ENCODE peak calls at places on chromosomes 13 and 19, in six cellular contexts. P is psoas muscle, Y is IMR-90, F is cardiac muscle cell, E is PC-3, J is fibroblast of pulmonary artery. Z is an unnamed sample.

GRCh38 chr19:55014714-55015113 is 23.4 kb downstream of the GP6 start:
- DNase-seq in P (no peak), Y (no peak), F (no peak), E (peak), J (no peak), Z (no peak)

GRCh38 chr13:112828756-112829155 is 138.9 kb downstream of the ATP11A start:
- DNase-seq in P (no peak), Y (no peak), F (no peak), E (no peak), J (no peak), Z (no peak)

GRCh38 chr13:113657851-113658741 is at the start of gene ATP4B:
- DNase-seq in P (no peak), Y (no peak), F (no peak), E (no peak), J (no peak), Z (peak)

GRCh38 chr13:40398060-40398459 is 268.4 kb downstream of the FOXO1 start:
- DNase-seq in P (no peak), Y (no peak), F (no peak), E (no peak), J (no peak), Z (no peak)

GRCh38 chr13:71124230-71124629 is 742.8 kb downstream of the DACH1 start:
- DNase-seq in P (no peak), Y (no peak), F (no peak), E (no peak), J (no peak), Z (no peak)

GRCh38 chr19:13597625-13598024 is 91.3 kb upstream of the CACNA1A start:
- DNase-seq in P (peak), Y (peak), F (peak), E (peak), J (peak), Z (no peak)

GRCh38 chr19:2731181-2732117 is 8.4 kb downstream of the SLC39A3 start:
- DNase-seq in P (no peak), Y (no peak), F (no peak), E (no peak), J (no peak), Z (no peak)

GRCh38 chr19:49988433-49988832 is 27.5 kb upstream of the SIGLEC11 start:
- DNase-seq in P (no peak), Y (peak), F (no peak), E (peak), J (no peak), Z (no peak)

GRCh38 chr19:38387550-38388309 is at the start of gene GGN:
- DNase-seq in P (peak), Y (peak), F (peak), E (peak), J (peak), Z (peak)

GRCh38 chr19:11797491-11797890 is 832 bp upstream of the ZNF491 start:
- DNase-seq in P (peak), Y (peak), F (peak), E (peak), J (peak), Z (peak)

GRCh38 chr13:80727321-80727975 is 386.5 kb upstream of the SPRY2 start:
- DNase-seq in P (no peak), Y (no peak), F (no peak), E (no peak), J (peak), Z (no peak)

GRCh38 chr13:61761690-61762089 is 346.0 kb upstream of the PCDH20 start:
- DNase-seq in P (no peak), Y (no peak), F (no peak), E (no peak), J (no peak), Z (no peak)

GRCh38 chr13:28716511-28716910 is 2.3 kb downstream of the SLC46A3 start:
- DNase-seq in P (peak), Y (peak), F (no peak), E (peak), J (peak), Z (no peak)

GRCh38 chr19:53196777-53197396 is 3.7 kb upstream of the ZNF665 start:
- DNase-seq in P (peak), Y (peak), F (peak), E (peak), J (peak), Z (peak)

GRCh38 chr19:39406656-39407393 is at the start of gene ZFP36:
- DNase-seq in P (peak), Y (peak), F (peak), E (peak), J (peak), Z (peak)

GRCh38 chr13:33139186-33139585 is 123.0 kb downstream of the KL start:
- DNase-seq in P (peak), Y (no peak), F (no peak), E (no peak), J (no peak), Z (no peak)

GRCh38 chr13:109955598-109955997 is 169.2 kb upstream of the IRS2 start:
- DNase-seq in P (no peak), Y (peak), F (no peak), E (no peak), J (peak), Z (no peak)

GRCh38 chr13:33184530-33184929 is 101.0 kb downstream of the STARD13 start:
- DNase-seq in P (no peak), Y (no peak), F (no peak), E (no peak), J (no peak), Z (no peak)

GRCh38 chr19:10952809-10953208 is 8.0 kb upstream of the SMARCA4 start:
- DNase-seq in P (no peak), Y (no peak), F (no peak), E (peak), J (no peak), Z (no peak)

GRCh38 chr13:74839656-74840055 is 642.3 kb downstream of the TBC1D4 start:
- DNase-seq in P (no peak), Y (peak), F (no peak), E (peak), J (peak), Z (no peak)

GRCh38 chr19:3249408-3249807 is 24.9 kb downstream of the CELF5 start:
- DNase-seq in P (no peak), Y (no peak), F (no peak), E (peak), J (no peak), Z (no peak)

GRCh38 chr13:92379371-92379770 is 847.2 kb upstream of the GPC6 start:
- DNase-seq in P (no peak), Y (no peak), F (no peak), E (no peak), J (no peak), Z (no peak)

GRCh38 chr13:28622286-28622685 is 36.6 kb upstream of the POMP start:
- DNase-seq in P (peak), Y (no peak), F (no peak), E (no peak), J (no peak), Z (no peak)

GRCh38 chr13:54705738-54706137 is 1677.1 kb downstream of the OLFM4 start:
- DNase-seq in P (no peak), Y (no peak), F (no peak), E (no peak), J (no peak), Z (no peak)

GRCh38 chr13:39557285-39557955 is 45.6 kb downstream of the LHFPL6 start:
- DNase-seq in P (no peak), Y (no peak), F (no peak), E (no peak), J (no peak), Z (no peak)

GRCh38 chr13:112877976-112878955 is 90.7 kb upstream of the MCF2L start:
- DNase-seq in P (no peak), Y (no peak), F (no peak), E (no peak), J (no peak), Z (no peak)

GRCh38 chr13:30224732-30225131 is 82.6 kb downstream of the KATNAL1 start:
- DNase-seq in P (no peak), Y (peak), F (no peak), E (peak), J (peak), Z (no peak)

GRCh38 chr13:36190771-36191170 is 23.6 kb downstream of the SOHLH2 start:
- DNase-seq in P (no peak), Y (no peak), F (no peak), E (no peak), J (peak), Z (no peak)

GRCh38 chr13:110499621-110500281 is 61.8 kb downstream of the RAB20 start:
- DNase-seq in P (no peak), Y (peak), F (no peak), E (peak), J (no peak), Z (no peak)

GRCh38 chr19:41219924-41220567 is 1.0 kb downstream of the AXL start:
- DNase-seq in P (peak), Y (peak), F (peak), E (peak), J (peak), Z (no peak)

GRCh38 chr19:48344892-48345291 is 18.8 kb downstream of the TMEM143 start:
- DNase-seq in P (no peak), Y (no peak), F (no peak), E (no peak), J (no peak), Z (no peak)

GRCh38 chr13:66537417-66537816 is 692.7 kb downstream of the PCDH9 start:
- DNase-seq in P (no peak), Y (no peak), F (no peak), E (no peak), J (no peak), Z (no peak)

GRCh38 chr19:33440241-33440640 is 66.7 kb downstream of the CEBPG start:
- DNase-seq in P (no peak), Y (no peak), F (no peak), E (no peak), J (no peak), Z (no peak)

DNA sequence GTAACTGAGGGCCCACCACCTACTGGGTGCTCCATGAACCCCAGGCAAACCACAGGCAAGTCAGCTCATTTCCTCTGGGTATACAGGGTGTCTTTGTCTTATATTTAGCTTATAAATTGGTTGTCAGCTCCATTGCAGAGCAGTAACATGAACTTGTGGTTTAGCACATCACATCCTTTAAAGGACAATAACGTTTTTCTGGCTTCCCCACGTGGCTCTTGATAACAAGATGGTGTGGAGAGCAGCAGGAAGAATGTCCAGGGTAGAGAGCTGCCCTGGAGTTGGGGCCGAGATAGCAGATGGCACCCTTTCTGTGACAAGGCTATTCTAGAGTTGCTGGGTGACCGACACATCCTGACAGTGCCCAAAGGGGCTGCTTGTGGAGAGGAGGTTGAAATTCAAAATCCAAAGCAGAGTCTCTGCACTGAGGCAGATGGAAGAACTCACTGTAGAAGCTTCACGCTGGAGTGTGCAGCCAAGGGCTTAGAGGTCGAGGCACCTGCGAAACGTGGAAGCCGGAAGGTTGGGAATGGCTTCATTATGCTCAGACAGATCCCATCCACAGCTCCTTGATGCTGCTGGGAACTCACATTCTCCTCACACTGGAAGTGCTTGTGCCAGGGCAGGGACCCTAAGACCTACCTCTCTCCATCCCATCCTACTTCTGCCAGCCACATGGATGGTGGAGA is 133.0 kb upstream of the FRY start:
- DNase-seq in P (no peak), Y (no peak), F (no peak), E (no peak), J (no peak), Z (no peak)
- TF ChIP-seq CTCF in P (no peak), Y (no peak), F (no peak), E (no peak), J (no peak), Z (no peak)

DNA sequence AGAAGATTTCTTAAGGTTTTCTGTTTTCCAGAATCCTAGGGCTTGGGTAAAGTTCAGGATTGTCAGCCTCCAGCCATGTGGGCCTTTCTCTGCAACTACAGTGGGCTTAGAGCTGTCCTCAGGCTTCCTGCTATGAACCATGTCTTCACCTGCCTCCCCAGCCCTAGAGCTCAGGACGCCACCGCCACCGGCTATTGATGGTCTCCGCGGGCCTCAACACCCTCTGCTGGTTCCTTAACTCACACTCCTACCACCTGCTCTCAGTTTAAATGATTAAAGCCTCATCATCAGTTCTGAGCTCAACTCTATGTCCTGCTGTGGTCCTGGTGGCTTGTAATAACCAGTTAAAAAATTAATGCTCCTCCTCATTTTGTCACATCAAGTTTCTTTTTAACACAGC is 221.0 kb downstream of the EFNB2 start:
- DNase-seq in P (no peak), Y (no peak), F (no peak), E (no peak), J (no peak), Z (no peak)
- TF ChIP-seq CTCF in P (no peak), Y (no peak), F (no peak), E (no peak), J (no peak), Z (no peak)

GRCh38 chr13:44116562-44117315 is 237.0 kb downstream of the LACC1 start:
- DNase-seq in P (no peak), Y (peak), F (peak), E (no peak), J (peak), Z (no peak)
- TF ChIP-seq CTCF in P (no peak), Y (peak), F (peak), E (no peak), J (peak), Z (no peak)

DNA sequence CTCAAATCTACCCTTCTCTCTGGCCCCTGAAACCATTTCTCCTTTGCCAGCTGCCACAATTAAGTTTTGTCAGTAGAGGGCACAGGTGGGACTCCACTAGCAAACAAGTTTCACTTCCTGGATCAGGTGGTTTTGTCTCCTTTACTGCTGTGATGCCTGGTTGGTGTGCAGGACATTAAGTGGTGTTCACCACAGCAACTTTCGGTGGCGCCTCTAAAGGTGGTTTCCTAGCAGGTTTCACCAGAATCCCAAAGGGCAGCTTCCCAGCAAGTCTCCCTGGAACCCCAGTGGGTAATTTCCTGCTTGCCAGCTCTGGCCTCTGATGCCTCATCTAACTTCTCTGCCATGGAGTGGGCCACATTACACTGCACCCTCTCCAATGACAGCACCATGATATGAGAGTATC is 16.6 kb downstream of the MED4 start:
- DNase-seq in P (no peak), Y (no peak), F (no peak), E (peak), J (peak), Z (no peak)
- TF ChIP-seq CTCF in P (no peak), Y (no peak), F (peak), E (peak), J (peak), Z (peak)

GRCh38 chr19:8336072-8336569 is 6.9 kb downstream of the KANK3 start:
- DNase-seq in P (no peak), Y (no peak), F (no peak), E (no peak), J (no peak), Z (no peak)

GRCh38 chr19:8333771-8334457 is 9.1 kb downstream of the KANK3 start:
- DNase-seq in P (no peak), Y (no peak), F (peak), E (no peak), J (no peak), Z (no peak)

GRCh38 chr19:8336665-8337064 is 6.4 kb downstream of the KANK3 start:
- DNase-seq in P (no peak), Y (no peak), F (no peak), E (no peak), J (no peak), Z (no peak)

GRCh38 chr19:8334458-8335342 is 8.4 kb downstream of the KANK3 start:
- DNase-seq in P (no peak), Y (peak), F (peak), E (peak), J (peak), Z (peak)

GRCh38 chr19:8335343-8336071 is 7.6 kb downstream of the KANK3 start:
- DNase-seq in P (no peak), Y (no peak), F (peak), E (no peak), J (no peak), Z (no peak)
- TF ChIP-seq CTCF in P (no peak), Y (peak), F (no peak), E (peak), J (no peak), Z (peak)

GRCh38 chr19:17292301-17293074 is 10.7 kb downstream of the ABHD8 start:
- DNase-seq in P (peak), Y (peak), F (peak), E (peak), J (peak), Z (peak)
- TF ChIP-seq CTCF in P (peak), Y (peak), F (peak), E (peak), J (peak), Z (peak)

GRCh38 chr19:51904331-51905165 is at the start of gene ZNF649:
- DNase-seq in P (peak), Y (peak), F (peak), E (peak), J (peak), Z (peak)

GRCh38 chr19:51903192-51903591 is 1.6 kb downstream of the ZNF649 start:
- DNase-seq in P (no peak), Y (no peak), F (no peak), E (no peak), J (no peak), Z (no peak)

GRCh38 chr19:51901860-51902259 is 3.0 kb downstream of the ZNF649 start:
- DNase-seq in P (no peak), Y (no peak), F (no peak), E (no peak), J (no peak), Z (no peak)
- TF ChIP-seq CTCF in P (no peak), Y (peak), F (no peak), E (no peak), J (no peak), Z (no peak)

GRCh38 chr19:21910318-21910717 is 74.3 kb upstream of the ZNF43 start:
- DNase-seq in P (no peak), Y (no peak), F (no peak), E (peak), J (no peak), Z (no peak)

GRCh38 chr19:21908066-21908465 is 72.1 kb upstream of the ZNF43 start:
- DNase-seq in P (no peak), Y (no peak), F (no peak), E (no peak), J (no peak), Z (no peak)

GRCh38 chr19:21915411-21915810 is 79.4 kb upstream of the ZNF43 start:
- DNase-seq in P (no peak), Y (no peak), F (no peak), E (no peak), J (no peak), Z (no peak)

GRCh38 chr19:21907516-21907915 is 71.5 kb upstream of the ZNF43 start:
- DNase-seq in P (no peak), Y (no peak), F (no peak), E (no peak), J (no peak), Z (no peak)

GRCh38 chr19:21912654-21913053 is 76.7 kb upstream of the ZNF43 start:
- DNase-seq in P (no peak), Y (no peak), F (no peak), E (no peak), J (no peak), Z (no peak)
- TF ChIP-seq CTCF in P (no peak), Y (no peak), F (no peak), E (peak), J (no peak), Z (no peak)

GRCh38 chr13:31996611-31997010 is 35.0 kb upstream of the FRY start:
- DNase-seq in P (no peak), Y (no peak), F (no peak), E (no peak), J (no peak), Z (no peak)
- TF ChIP-seq CTCF in P (no peak), Y (no peak), F (no peak), E (no peak), J (no peak), Z (no peak)

GRCh38 chr19:45643024-45643926 is 4.1 kb upstream of the EML2 start:
- DNase-seq in P (peak), Y (peak), F (peak), E (peak), J (peak), Z (peak)

GRCh38 chr19:45646345-45646698 is 7.1 kb upstream of the EML2 start:
- DNase-seq in P (no peak), Y (no peak), F (no peak), E (no peak), J (no peak), Z (no peak)

GRCh38 chr19:45643927-45644771 is 5.0 kb upstream of the EML2 start:
- DNase-seq in P (no peak), Y (no peak), F (no peak), E (no peak), J (no peak), Z (no peak)

GRCh38 chr19:45645068-45645630 is 6.0 kb upstream of the EML2 start:
- DNase-seq in P (no peak), Y (no peak), F (no peak), E (no peak), J (no peak), Z (no peak)

DNA sequence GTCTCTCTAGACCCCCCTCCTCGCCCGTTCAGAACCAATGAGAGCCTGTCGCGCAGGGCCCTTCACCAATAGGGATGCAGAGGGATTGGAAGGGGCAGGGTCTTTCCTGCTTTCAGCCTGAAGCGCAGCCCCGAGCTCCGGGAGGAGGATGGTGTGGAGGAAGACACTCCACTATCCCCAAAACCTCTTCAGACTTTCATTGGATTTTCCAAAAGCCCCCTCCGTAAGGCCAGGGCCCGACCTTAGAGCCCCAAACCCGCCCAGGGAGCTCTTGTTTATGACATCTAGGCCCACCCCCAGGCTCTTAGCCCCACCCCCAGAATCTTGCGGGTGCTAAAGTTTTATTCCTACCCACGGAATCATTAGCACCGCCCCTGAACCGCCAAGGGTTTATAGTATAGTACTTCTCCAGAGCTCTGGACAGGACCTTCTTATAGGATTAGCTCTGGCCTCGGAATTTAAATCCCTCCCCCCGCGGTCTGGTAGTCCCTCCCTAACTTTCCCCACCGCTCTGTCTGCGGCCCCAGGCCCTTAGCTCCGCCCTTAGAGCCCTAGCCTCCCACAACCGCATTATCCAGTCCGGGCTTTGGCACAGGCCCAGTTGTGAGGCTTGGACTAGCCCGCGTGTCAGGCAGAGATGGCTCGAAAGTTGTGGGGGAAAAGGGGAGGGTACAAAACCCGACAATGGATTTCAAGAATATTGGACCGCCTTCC is 6.6 kb upstream of the EML2 start:
- DNase-seq in P (peak), Y (peak), F (peak), E (peak), J (peak), Z (peak)
- TF ChIP-seq CTCF in P (no peak), Y (no peak), F (no peak), E (no peak), J (no peak), Z (no peak)